ENCODE peak calls at places on chromosomes 6 and 20, in six cellular contexts. O, K, N, R, M and Q are unnamed samples.

GRCh38 chr6:134657751-134658522 is 292.0 kb downstream of the ALDH8A1 start:
- DNase-seq in O (peak), K (no peak), N (no peak), R (no peak), M (no peak), Q (no peak)

GRCh38 chr6:13615802-13616140 is 636 bp downstream of the NOL7 start:
- DNase-seq in O (peak), K (no peak), N (peak), R (no peak), M (peak), Q (no peak)

GRCh38 chr6:501891-502601 is 110.5 kb downstream of the IRF4 start:
- DNase-seq in O (no peak), K (no peak), N (no peak), R (peak), M (peak), Q (no peak)

GRCh38 chr6:21386744-21387143 is 206.8 kb upstream of the SOX4 start:
- DNase-seq in O (no peak), K (no peak), N (no peak), R (no peak), M (no peak), Q (no peak)

GRCh38 chr6:151070666-151071065 is 169.1 kb upstream of the AKAP12 start:
- DNase-seq in O (peak), K (no peak), N (no peak), R (no peak), M (peak), Q (no peak)

GRCh38 chr6:170162771-170163404 is 128.0 kb downstream of the DLL1 start:
- DNase-seq in O (no peak), K (no peak), N (no peak), R (no peak), M (no peak), Q (no peak)

GRCh38 chr20:38134427-38135281 is 30.4 kb downstream of the TGM2 start:
- DNase-seq in O (peak), K (no peak), N (no peak), R (no peak), M (no peak), Q (no peak)

GRCh38 chr6:34240329-34241248 is 3.9 kb downstream of the HMGA1 start:
- DNase-seq in O (no peak), K (no peak), N (no peak), R (no peak), M (no peak), Q (no peak)

GRCh38 chr20:63746766-63747315 is 7.3 kb downstream of the SLC2A4RG start:
- DNase-seq in O (no peak), K (no peak), N (no peak), R (no peak), M (no peak), Q (no peak)

GRCh38 chr6:44234101-44235090 is 11.0 kb downstream of the SLC29A1 start:
- DNase-seq in O (peak), K (no peak), N (no peak), R (no peak), M (peak), Q (no peak)

GRCh38 chr6:34981951-34982350 is 92.9 kb downstream of the ANKS1A start:
- DNase-seq in O (peak), K (no peak), N (no peak), R (no peak), M (peak), Q (no peak)

GRCh38 chr6:163237110-163237509 is 177.4 kb upstream of the QKI start:
- DNase-seq in O (no peak), K (no peak), N (no peak), R (no peak), M (no peak), Q (no peak)

GRCh38 chr6:24426729-24427446 is 24.2 kb downstream of the MRS2 start:
- DNase-seq in O (no peak), K (no peak), N (no peak), R (no peak), M (peak), Q (no peak)

GRCh38 chr20:3090565-3090964 is 6.0 kb upstream of the AVP start:
- DNase-seq in O (no peak), K (no peak), N (no peak), R (no peak), M (no peak), Q (no peak)

GRCh38 chr6:11207199-11207968 is 25.1 kb downstream of the NEDD9 start:
- DNase-seq in O (peak), K (no peak), N (no peak), R (no peak), M (peak), Q (no peak)

GRCh38 chr20:16313917-16314316 is 259.3 kb downstream of the KIF16B start:
- DNase-seq in O (no peak), K (no peak), N (no peak), R (no peak), M (no peak), Q (no peak)

GRCh38 chr6:162239330-162239729 is 488.2 kb downstream of the PRKN start:
- DNase-seq in O (no peak), K (no peak), N (no peak), R (no peak), M (no peak), Q (no peak)